ENCODE peak calls at places on chromosomes 3 and 15, in four cellular contexts. N, X, E and C are unnamed samples. For H3K27me3, the result is how much of the 10 kb centered on the place peaks cover.

GRCh38 chr3:103446958-103447357 is 1012.1 kb downstream of the ZPLD1 start:
- DNase-seq in N (no peak), X (no peak), E (no peak), C (no peak)

GRCh38 chr3:46080124-46080991 is 53.1 kb upstream of the XCR1 start:
- DNase-seq in N (no peak), X (no peak), E (no peak), C (no peak)

GRCh38 chr3:121431717-121432517 is 113.9 kb downstream of the POLQ start:
- DNase-seq in N (peak), X (peak), E (no peak), C (peak)

GRCh38 chr3:195886181-195887141 is 21.9 kb downstream of the TNK2 start:
- DNase-seq in N (no peak), X (no peak), E (no peak), C (peak)

GRCh38 chr3:13352621-13353131 is 67.4 kb downstream of the NUP210 start:
- DNase-seq in N (no peak), X (no peak), E (no peak), C (peak)

GRCh38 chr15:64536244-64536836 is 76.0 kb downstream of the ZNF609 start:
- DNase-seq in N (peak), X (no peak), E (no peak), C (peak)

GRCh38 chr15:60457985-60458384 is 21.0 kb downstream of the ICE2 start:
- DNase-seq in N (no peak), X (no peak), E (no peak), C (no peak)

GRCh38 chr3:4855676-4856075 is 123.6 kb upstream of the BHLHE40 start:
- DNase-seq in N (no peak), X (no peak), E (no peak), C (no peak)

GRCh38 chr3:50168388-50168787 is 13.3 kb downstream of the SEMA3F start:
- DNase-seq in N (no peak), X (no peak), E (no peak), C (no peak)

GRCh38 chr15:68578960-68579935 is at the start of gene CORO2B:
- DNase-seq in N (peak), X (no peak), E (no peak), C (peak)

GRCh38 chr3:58052373-58053273 is 44.4 kb downstream of the FLNB start:
- DNase-seq in N (peak), X (no peak), E (peak), C (peak)

GRCh38 chr3:70816346-70816745 is 503.9 kb upstream of the MDFIC2 start:
- DNase-seq in N (no peak), X (no peak), E (no peak), C (no peak)

GRCh38 chr3:43814461-43814860 is 123.7 kb downstream of the ABHD5 start:
- DNase-seq in N (no peak), X (no peak), E (no peak), C (no peak)

GRCh38 chr3:4841225-4841624 is 138.0 kb upstream of the BHLHE40 start:
- DNase-seq in N (no peak), X (no peak), E (no peak), C (peak)

GRCh38 chr15:89068325-89068784 is 19.9 kb upstream of the ABHD2 start:
- DNase-seq in N (peak), X (no peak), E (no peak), C (peak)

GRCh38 chr3:78427303-78427702 is 1340.5 kb downstream of the ROBO1 start:
- DNase-seq in N (peak), X (no peak), E (no peak), C (no peak)

GRCh38 chr3:192409203-192409837 is 318.0 kb downstream of the FGF12 start:
- DNase-seq in N (no peak), X (no peak), E (no peak), C (peak)

GRCh38 chr15:100131321-100132224 is 210.2 kb downstream of the ADAMTS17 start:
- DNase-seq in N (no peak), X (no peak), E (no peak), C (peak)

GRCh38 chr3:196585044-196585757 is 16.7 kb downstream of the FBXO45 start:
- DNase-seq in N (peak), X (no peak), E (no peak), C (no peak)

GRCh38 chr3:18424862-18425640 is at the start of gene SATB1:
- DNase-seq in N (peak), X (peak), E (peak), C (peak)

GRCh38 chr15:20361091-20361490 is 180.5 kb downstream of the GOLGA6L6 start:
- DNase-seq in N (no peak), X (no peak), E (no peak), C (no peak)

GRCh38 chr3:155382396-155383042 is 89.0 kb upstream of the STRIT1 start:
- DNase-seq in N (peak), X (no peak), E (no peak), C (peak)

GRCh38 chr3:30292192-30292893 is 314.1 kb upstream of the TGFBR2 start:
- DNase-seq in N (no peak), X (no peak), E (no peak), C (peak)

GRCh38 chr3:14374444-14374883 is 27.9 kb upstream of the SLC6A6 start:
- DNase-seq in N (no peak), X (no peak), E (no peak), C (no peak)

GRCh38 chr3:47714606-47715005 is 67.1 kb downstream of the SMARCC1 start:
- DNase-seq in N (no peak), X (no peak), E (no peak), C (no peak)

GRCh38 chr3:176937546-176937945 is 259.7 kb downstream of the TBL1XR1 start:
- DNase-seq in N (peak), X (no peak), E (no peak), C (peak)

GRCh38 chr15:30036304-30036703 is 46.5 kb upstream of the GOLGA8J start:
- DNase-seq in N (peak), X (no peak), E (no peak), C (no peak)

GRCh38 chr15:23564798-23565394 is 578 bp upstream of the MKRN3 start:
- DNase-seq in N (no peak), X (no peak), E (no peak), C (no peak)

GRCh38 chr3:30893678-30894325 is 659 bp downstream of the GADL1 start:
- DNase-seq in N (no peak), X (no peak), E (no peak), C (no peak)

GRCh38 chr15:71183063-71183462 is 67.8 kb downstream of the THSD4 start:
- DNase-seq in N (no peak), X (no peak), E (no peak), C (no peak)

GRCh38 chr3:64687781-64688515 is at the start of gene ADAMTS9:
- DNase-seq in N (peak), X (no peak), E (peak), C (peak)

GRCh38 chr15:44102675-44103254 is 92.3 kb downstream of the FRMD5 start:
- DNase-seq in N (peak), X (no peak), E (no peak), C (peak)

GRCh38 chr3:131143802-131144201 is 117.1 kb downstream of the NEK11 start:
- DNase-seq in N (no peak), X (no peak), E (no peak), C (no peak)

GRCh38 chr15:82312611-82313349 is 36.5 kb downstream of the GOLGA6L10 start:
- DNase-seq in N (peak), X (no peak), E (peak), C (peak)

GRCh38 chr15:90701048-90701447 is 16.1 kb upstream of the BLM start:
- DNase-seq in N (no peak), X (no peak), E (no peak), C (no peak)

GRCh38 chr3:146159037-146159436 is 1.9 kb downstream of the PLOD2 start:
- DNase-seq in N (no peak), X (no peak), E (no peak), C (peak)

GRCh38 chr3:37442397-37442796 is 268.0 kb upstream of the LRRFIP2 start:
- DNase-seq in N (no peak), X (no peak), E (no peak), C (no peak)

GRCh38 chr3:37447732-37448131 is 273.4 kb upstream of the LRRFIP2 start:
- DNase-seq in N (no peak), X (no peak), E (no peak), C (no peak)

GRCh38 chr3:37443363-37444035 is 269.1 kb upstream of the LRRFIP2 start:
- DNase-seq in N (no peak), X (no peak), E (no peak), C (no peak)

GRCh38 chr3:37441689-37442088 is 267.3 kb upstream of the LRRFIP2 start:
- DNase-seq in N (no peak), X (no peak), E (no peak), C (no peak)

GRCh38 chr3:37445163-37445562 is 270.8 kb upstream of the LRRFIP2 start:
- DNase-seq in N (no peak), X (no peak), E (no peak), C (no peak)
- H3K27me3 ChIP-seq in N (under half), X (under half), E (under half), C (under half)

GRCh38 chr3:139935071-139935865 is at the start of gene CLSTN2:
- DNase-seq in N (peak), X (no peak), E (peak), C (peak)

GRCh38 chr3:139939681-139940190 is 4.8 kb downstream of the CLSTN2 start:
- DNase-seq in N (no peak), X (no peak), E (no peak), C (no peak)

GRCh38 chr3:139934557-139935070 is 371 bp upstream of the CLSTN2 start:
- DNase-seq in N (peak), X (no peak), E (peak), C (peak)

GRCh38 chr3:139937674-139938279 is 2.8 kb downstream of the CLSTN2 start:
- DNase-seq in N (peak), X (no peak), E (no peak), C (peak)

GRCh38 chr3:139935866-139936817 is 1.2 kb downstream of the CLSTN2 start:
- DNase-seq in N (peak), X (no peak), E (peak), C (peak)
- H3K27me3 ChIP-seq in N (under half), X (under half), E (under half), C (under half)

GRCh38 chr3:128515967-128516366 is 23.0 kb upstream of the GATA2 start:
- DNase-seq in N (no peak), X (no peak), E (no peak), C (no peak)

GRCh38 chr3:128521715-128522114 is 28.7 kb upstream of the GATA2 start:
- DNase-seq in N (no peak), X (no peak), E (no peak), C (no peak)

GRCh38 chr3:128523591-128523990 is 30.6 kb upstream of the GATA2 start:
- DNase-seq in N (no peak), X (no peak), E (no peak), C (no peak)

GRCh38 chr3:128517648-128518047 is 24.6 kb upstream of the GATA2 start:
- DNase-seq in N (no peak), X (no peak), E (no peak), C (no peak)

GRCh38 chr3:128518587-128519490 is 25.8 kb upstream of the GATA2 start:
- DNase-seq in N (no peak), X (no peak), E (no peak), C (no peak)
- H3K27me3 ChIP-seq in N (half or more), X (under half), E (under half), C (under half)

GRCh38 chr3:198081421-198081844 is 121.4 kb downstream of the LMLN start:
- DNase-seq in N (no peak), X (no peak), E (no peak), C (no peak)
- H3K27me3 ChIP-seq in N (half or more), X (under half), E (under half), C (under half)

DNA sequence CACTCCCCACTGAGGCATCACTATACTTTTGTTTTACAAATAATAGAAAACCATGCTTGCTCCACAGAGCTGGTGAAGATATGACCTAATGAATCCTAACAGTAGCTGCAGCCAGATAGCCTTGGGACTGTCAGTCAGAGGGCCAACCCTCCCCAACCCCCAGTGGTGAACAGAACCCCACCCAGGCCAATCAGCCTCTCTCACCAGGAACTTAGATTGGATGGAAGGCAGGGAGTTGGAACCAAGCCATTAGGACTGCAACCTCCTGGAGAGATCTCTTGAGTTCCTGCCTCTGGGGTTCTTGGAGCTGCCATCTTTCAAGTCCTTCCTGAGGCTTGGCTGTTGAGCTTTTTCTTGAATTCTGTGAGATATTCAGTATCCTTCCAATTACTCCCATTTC is 3.0 kb upstream of the MRPS22 start:
- DNase-seq in N (no peak), X (no peak), E (no peak), C (no peak)
- H3K27me3 ChIP-seq in N (under half), X (under half), E (under half), C (under half)

GRCh38 chr3:194365526-194365925 is 4.0 kb downstream of the LRRC15 start:
- DNase-seq in N (no peak), X (no peak), E (no peak), C (no peak)
- H3K27me3 ChIP-seq in N (under half), X (under half), E (under half), C (under half)

DNA sequence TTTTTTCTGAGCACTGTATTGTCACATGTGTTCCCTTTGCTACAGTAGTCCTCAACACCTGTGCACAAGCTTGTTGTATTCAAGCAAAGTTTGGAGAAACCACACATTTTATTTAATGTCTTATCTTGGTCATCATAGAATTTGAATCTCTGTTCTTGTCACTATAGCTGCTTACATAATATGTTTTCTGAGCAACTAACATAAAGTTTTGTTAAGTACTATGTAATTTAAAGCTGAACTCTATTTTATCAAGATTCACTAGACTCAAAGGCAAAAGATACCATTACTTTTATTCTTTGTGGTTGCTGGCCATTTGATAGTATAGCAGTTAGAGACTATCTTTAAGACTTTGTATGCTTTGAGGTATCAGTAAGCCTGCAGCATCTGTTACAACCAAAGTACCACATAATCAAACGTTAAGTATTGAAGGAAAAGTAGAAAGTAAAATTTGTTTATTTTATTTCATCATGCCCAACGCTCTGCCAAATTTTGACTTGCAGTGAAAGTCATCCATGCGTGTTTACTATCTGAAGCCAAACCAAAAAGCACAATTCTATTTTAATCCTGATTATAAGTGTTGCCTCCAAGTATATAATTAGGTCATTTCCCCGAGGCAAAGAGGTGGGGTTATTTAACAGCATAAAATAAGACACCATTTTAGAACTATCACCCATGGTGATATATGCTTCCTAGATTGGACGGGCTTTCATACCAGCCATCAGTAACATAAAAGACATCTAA is 10.3 kb upstream of the ABHD10 start:
- DNase-seq in N (peak), X (no peak), E (no peak), C (peak)
- H3K27me3 ChIP-seq in N (under half), X (under half), E (under half), C (under half)

DNA sequence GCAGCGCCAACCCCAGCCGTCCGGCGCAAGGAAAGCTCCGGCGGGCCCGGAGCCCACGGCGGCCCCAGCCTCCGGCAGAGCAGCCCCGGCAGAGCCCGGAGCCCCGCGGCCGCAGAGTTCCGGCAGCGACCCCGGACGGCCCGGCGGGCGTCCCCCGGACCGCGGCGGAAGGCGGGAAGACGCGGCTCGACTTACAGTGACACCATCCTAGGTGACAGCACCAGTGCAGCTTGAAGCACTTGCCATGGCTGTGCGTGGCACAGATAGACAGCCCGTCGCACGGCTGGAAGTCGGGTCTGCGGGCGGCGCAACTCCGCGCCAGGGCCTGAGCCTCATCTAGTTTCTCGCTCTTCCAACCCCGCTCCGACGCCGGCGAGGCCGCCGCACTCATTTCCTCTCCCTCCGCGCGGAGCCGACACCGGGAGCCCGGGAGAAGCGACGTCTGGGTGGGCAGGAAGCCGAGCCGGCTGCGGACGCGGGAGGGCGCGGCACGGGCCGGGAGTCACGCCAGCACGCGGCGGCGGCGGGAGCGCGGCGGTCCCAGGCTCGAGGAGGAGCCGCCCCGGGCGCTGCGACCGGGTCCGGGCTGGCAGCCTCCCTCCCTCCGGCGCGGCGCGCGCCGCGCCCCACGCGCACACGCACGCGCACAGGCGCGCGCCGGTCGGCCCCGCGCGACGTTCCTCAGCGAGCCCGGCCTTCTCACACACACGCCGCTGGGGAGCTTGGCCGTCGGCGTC is at the start of gene C3orf70:
- DNase-seq in N (peak), X (peak), E (no peak), C (peak)
- H3K27me3 ChIP-seq in N (under half), X (under half), E (under half), C (under half)